ENCODE peak calls at places on chromosomes 4 and X, in six cellular contexts. B, C, K, L, S and I are unnamed samples. For H3K27me3, the result is how much of the 10 kb centered on the place peaks cover.

GRCh38 chrX:1448793-1449580 is 3.7 kb downstream of the ASMTL start:
- DNase-seq in B (no peak), C (no peak), K (no peak), L (no peak), S (peak), I (no peak)

GRCh38 chr4:85728471-85728870 is 253.5 kb downstream of the ARHGAP24 start:
- DNase-seq in B (no peak), C (no peak), K (no peak), L (no peak), S (no peak), I (no peak)

GRCh38 chr4:26130173-26130572 is 190.6 kb upstream of the RBPJ start:
- DNase-seq in B (no peak), C (no peak), K (no peak), L (no peak), S (no peak), I (no peak)

GRCh38 chr4:102715057-102715456 is 45.7 kb downstream of the MANBA start:
- DNase-seq in B (no peak), C (peak), K (no peak), L (no peak), S (no peak), I (no peak)

GRCh38 chrX:133529578-133529977 is 114.3 kb upstream of the GPC4 start:
- DNase-seq in B (no peak), C (no peak), K (no peak), L (no peak), S (no peak), I (no peak)

GRCh38 chr4:30770049-30770549 is 49.9 kb downstream of the PCDH7 start:
- DNase-seq in B (peak), C (peak), K (no peak), L (no peak), S (no peak), I (no peak)

GRCh38 chrX:107766470-107767140 is 9.0 kb downstream of the TSC22D3 start:
- DNase-seq in B (peak), C (peak), K (no peak), L (no peak), S (peak), I (no peak)

GRCh38 chr4:127731406-127731805 is 1.2 kb downstream of the SLC25A31 start:
- DNase-seq in B (no peak), C (no peak), K (no peak), L (no peak), S (no peak), I (no peak)

GRCh38 chrX:3348191-3348590 is 1.7 kb upstream of the MXRA5 start:
- DNase-seq in B (no peak), C (no peak), K (no peak), L (no peak), S (no peak), I (no peak)

GRCh38 chrX:154025230-154025629 is 5.5 kb upstream of the IRAK1 start:
- DNase-seq in B (no peak), C (no peak), K (no peak), L (no peak), S (peak), I (no peak)
- H3K27me3 ChIP-seq in B (under half), C (under half), K (under half), L (under half), S (under half), I (under half)

GRCh38 chr4:6560416-6561172 is 14.4 kb upstream of the MAN2B2 start:
- DNase-seq in B (peak), C (no peak), K (no peak), L (no peak), S (no peak), I (no peak)
- H3K27me3 ChIP-seq in B (half or more), C (under half), K (under half), L (under half), S (under half), I (under half)

GRCh38 chrX:12249997-12250396 is 111.7 kb downstream of the FRMPD4 start:
- DNase-seq in B (no peak), C (peak), K (no peak), L (no peak), S (no peak), I (no peak)
- H3K27me3 ChIP-seq in B (under half), C (under half), K (under half), L (under half), S (under half), I (under half)

DNA sequence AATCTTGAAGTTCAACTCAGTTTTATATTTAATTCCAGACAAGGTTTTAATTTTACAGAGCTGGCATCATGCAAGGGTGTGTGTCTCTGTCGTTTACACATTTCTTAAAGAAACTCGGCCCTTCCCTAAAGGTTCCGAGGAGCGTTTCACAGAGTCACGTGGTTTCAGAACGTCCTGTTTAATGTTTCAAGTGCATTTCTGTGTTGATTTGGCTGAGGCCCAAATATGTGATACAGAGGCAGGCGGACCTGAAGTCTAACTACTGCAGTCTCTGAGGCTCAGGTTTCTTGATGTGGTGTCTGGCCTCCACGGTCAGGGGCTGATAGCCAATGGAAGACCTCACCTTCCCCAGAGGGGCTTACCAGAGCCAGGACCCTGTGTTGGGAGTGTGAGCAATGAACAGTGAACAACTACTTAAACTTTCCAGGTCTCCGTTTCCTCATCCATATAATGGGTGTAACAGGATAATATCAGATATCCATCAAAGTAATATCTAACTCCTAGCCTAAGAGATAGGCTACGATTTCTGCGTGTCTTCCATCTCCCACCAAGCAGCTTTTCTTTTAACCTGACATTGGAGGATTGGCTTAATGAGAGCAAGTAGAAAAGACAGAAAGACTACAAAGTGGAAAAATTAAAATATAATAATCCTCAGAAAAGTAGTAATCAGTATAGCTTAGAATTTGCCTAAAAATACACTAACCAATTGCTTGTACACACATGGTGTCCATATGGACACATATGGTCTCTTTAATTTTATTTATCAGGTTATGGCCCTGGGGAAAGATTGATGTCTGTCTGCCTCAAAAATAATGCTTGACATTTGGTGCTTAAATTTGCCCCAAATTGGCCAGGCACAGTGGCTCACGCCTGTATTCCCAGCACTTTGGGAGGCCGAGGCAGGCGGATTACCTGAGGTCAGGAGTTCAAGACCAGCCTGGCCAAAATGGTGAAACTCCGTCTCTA is 50.0 kb upstream of the TRIM2 start:
- DNase-seq in B (peak), C (peak), K (peak), L (no peak), S (no peak), I (peak)
- H3K27me3 ChIP-seq in B (under half), C (under half), K (under half), L (under half), S (under half), I (under half)

DNA sequence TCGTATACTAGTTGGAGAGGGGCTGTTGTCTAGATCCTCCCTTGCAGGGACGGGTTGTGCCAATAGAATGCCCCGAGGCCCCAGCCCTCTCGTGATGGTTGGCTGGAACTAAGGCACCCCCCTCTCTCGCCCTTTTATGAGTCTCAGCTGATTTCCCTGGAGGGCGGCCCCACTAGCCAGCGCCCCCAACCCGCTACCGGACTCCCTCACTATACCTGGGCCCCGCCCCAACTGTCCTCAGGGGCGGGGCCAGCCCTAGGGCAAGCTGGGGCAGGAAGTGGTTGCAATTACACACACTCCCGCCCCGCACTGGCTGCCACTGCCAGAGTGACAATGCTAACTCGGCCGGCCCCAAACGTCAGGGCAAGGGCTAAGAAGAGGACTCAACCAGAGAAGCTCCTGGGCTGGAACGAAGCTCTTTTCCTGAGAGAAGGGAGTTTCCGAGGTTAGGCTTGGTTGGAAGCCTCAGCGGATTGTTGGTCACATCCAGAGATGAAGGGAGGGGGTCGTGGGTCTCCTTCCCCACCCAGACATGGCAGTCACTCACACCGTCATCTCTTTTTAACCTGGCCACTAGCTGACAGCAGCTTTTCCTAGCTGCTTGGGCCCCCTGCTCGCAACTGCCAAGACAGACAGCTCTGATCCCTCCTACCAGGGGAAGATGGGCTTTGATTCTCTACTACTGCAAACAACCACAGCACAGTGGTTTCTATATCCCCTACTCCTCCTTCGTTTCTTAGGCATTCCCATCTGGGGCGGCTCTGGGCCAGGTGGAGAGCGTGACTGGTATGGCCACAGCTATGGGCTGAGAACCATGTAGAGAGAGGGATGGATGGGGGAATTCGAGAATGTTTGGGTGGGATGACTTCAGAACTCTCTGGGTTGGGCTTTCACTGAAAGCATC is 21.0 kb upstream of the BCORL1 start:
- DNase-seq in B (no peak), C (peak), K (peak), L (no peak), S (peak), I (peak)
- H3K27me3 ChIP-seq in B (under half), C (under half), K (under half), L (under half), S (under half), I (under half)

DNA sequence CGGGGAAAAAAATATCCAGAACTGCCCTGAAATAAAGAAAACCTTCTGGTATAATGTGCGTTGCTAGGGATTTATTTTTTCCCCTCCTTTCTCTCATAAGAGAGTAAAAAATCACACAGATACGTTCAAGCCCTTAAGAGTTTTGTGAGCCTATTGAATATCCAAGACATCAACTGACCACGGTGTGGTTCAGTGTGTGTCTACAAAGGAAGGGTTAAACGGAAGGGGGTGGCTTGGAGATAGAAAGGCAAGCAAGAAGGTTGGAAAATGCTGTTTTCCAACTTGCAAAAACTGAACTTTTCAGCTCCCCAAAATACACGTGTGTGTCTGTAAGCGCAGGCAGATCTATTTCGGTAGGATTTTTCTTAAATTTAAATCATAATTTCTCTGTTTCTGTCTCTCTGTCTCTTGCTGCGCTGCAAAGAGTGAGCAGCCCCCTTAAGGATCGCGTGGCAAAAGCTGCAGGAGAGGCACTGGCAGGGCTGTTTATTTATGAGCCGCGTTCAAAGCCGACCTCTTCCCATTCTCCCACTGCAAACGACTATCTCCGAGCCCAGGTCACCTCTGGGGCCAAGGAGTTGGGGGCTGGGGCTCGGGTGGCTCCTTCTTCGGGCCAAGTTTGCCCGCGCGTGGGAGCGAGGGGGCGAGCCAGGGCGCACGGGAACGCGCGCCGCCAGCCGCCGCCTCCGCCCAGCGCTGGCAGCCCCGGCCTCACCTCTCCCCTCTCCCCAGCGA is 477 bp upstream of the SLIT2 start:
- DNase-seq in B (peak), C (peak), K (no peak), L (no peak), S (no peak), I (no peak)
- H3K27me3 ChIP-seq in B (under half), C (under half), K (under half), L (under half), S (under half), I (under half)

GRCh38 chrX:115255003-115255402 is 21.1 kb upstream of the LRCH2 start:
- DNase-seq in B (no peak), C (no peak), K (no peak), L (no peak), S (no peak), I (no peak)
- H3K27me3 ChIP-seq in B (under half), C (under half), K (under half), L (half or more), S (under half), I (under half)

GRCh38 chr4:99059550-99059949 is 29.0 kb downstream of the ADH5 start:
- DNase-seq in B (no peak), C (no peak), K (no peak), L (no peak), S (no peak), I (no peak)
- H3K27me3 ChIP-seq in B (under half), C (under half), K (under half), L (under half), S (under half), I (under half)

GRCh38 chr4:186069734-186070133 is 778 bp downstream of the TLR3 start:
- DNase-seq in B (no peak), C (no peak), K (no peak), L (no peak), S (no peak), I (no peak)
- H3K27me3 ChIP-seq in B (under half), C (under half), K (under half), L (under half), S (under half), I (under half)